ENCODE peak calls at places on chromosomes 7 and 10, in six cellular contexts. One of them, this sample, is unnamed.

GRCh38 chr7:20107582-20107981 is 109.6 kb downstream of the MACC1 start:
- DNase-seq in psoas muscle: no peak
- DNase-seq in IMR-90: no peak
- DNase-seq in NT2/D1: no peak
- DNase-seq in HCT116: no peak
- DNase-seq in HL-60: no peak
- DNase-seq in this sample: peak

GRCh38 chr7:95840953-95841950 is 68.9 kb downstream of the DYNC1I1 start:
- DNase-seq in NT2/D1: no peak
- DNase-seq in HL-60: peak
- DNase-seq in IMR-90: no peak
- DNase-seq in HCT116: peak
- DNase-seq in psoas muscle: no peak
- DNase-seq in this sample: no peak

GRCh38 chr10:7102084-7102483 is 308.8 kb downstream of the SFMBT2 start:
- DNase-seq in HCT116: no peak
- DNase-seq in HL-60: no peak
- DNase-seq in IMR-90: peak
- DNase-seq in NT2/D1: no peak
- DNase-seq in psoas muscle: no peak
- DNase-seq in this sample: no peak

GRCh38 chr10:110833234-110833940 is 38.3 kb upstream of the PDCD4 start:
- DNase-seq in HCT116: no peak
- DNase-seq in HL-60: no peak
- DNase-seq in psoas muscle: no peak
- DNase-seq in IMR-90: no peak
- DNase-seq in NT2/D1: no peak
- DNase-seq in this sample: no peak

GRCh38 chr10:114301951-114302710 is 63.1 kb downstream of the VWA2 start:
- DNase-seq in IMR-90: no peak
- DNase-seq in HL-60: no peak
- DNase-seq in NT2/D1: no peak
- DNase-seq in psoas muscle: peak
- DNase-seq in HCT116: no peak
- DNase-seq in this sample: no peak

GRCh38 chr7:143411976-143412708 is 3.5 kb upstream of the EPHA1 start:
- DNase-seq in HL-60: no peak
- DNase-seq in IMR-90: no peak
- DNase-seq in NT2/D1: no peak
- DNase-seq in HCT116: no peak
- DNase-seq in psoas muscle: no peak
- DNase-seq in this sample: no peak

GRCh38 chr7:6346581-6346980 is 74.2 kb upstream of the CYTH3 start:
- DNase-seq in NT2/D1: no peak
- DNase-seq in psoas muscle: no peak
- DNase-seq in HCT116: no peak
- DNase-seq in IMR-90: no peak
- DNase-seq in HL-60: no peak
- DNase-seq in this sample: no peak

GRCh38 chr10:29757551-29758297 is 123.0 kb upstream of the SVIL start:
- DNase-seq in IMR-90: peak
- DNase-seq in psoas muscle: no peak
- DNase-seq in HCT116: peak
- DNase-seq in NT2/D1: no peak
- DNase-seq in HL-60: no peak
- DNase-seq in this sample: no peak

GRCh38 chr7:92404170-92404614 is 43.1 kb upstream of the GATAD1 start:
- DNase-seq in IMR-90: no peak
- DNase-seq in psoas muscle: no peak
- DNase-seq in NT2/D1: no peak
- DNase-seq in HL-60: no peak
- DNase-seq in HCT116: no peak
- DNase-seq in this sample: no peak

GRCh38 chr7:139078399-139078798 is 31.1 kb downstream of the ZC3HAV1 start:
- DNase-seq in psoas muscle: no peak
- DNase-seq in HCT116: no peak
- DNase-seq in HL-60: no peak
- DNase-seq in IMR-90: peak
- DNase-seq in NT2/D1: no peak
- DNase-seq in this sample: peak

GRCh38 chr7:87154569-87154968 is 2.3 kb downstream of the DMTF1 start:
- DNase-seq in psoas muscle: no peak
- DNase-seq in NT2/D1: no peak
- DNase-seq in HL-60: no peak
- DNase-seq in HCT116: no peak
- DNase-seq in IMR-90: no peak
- DNase-seq in this sample: no peak
- H3K4me3 ChIP-seq in psoas muscle: peak
- H3K4me3 ChIP-seq in NT2/D1: peak
- H3K4me3 ChIP-seq in HL-60: peak
- H3K4me3 ChIP-seq in HCT116: no peak
- H3K4me3 ChIP-seq in IMR-90: peak
- H3K4me3 ChIP-seq in this sample: peak

GRCh38 chr7:23600251-23600650 is 3.1 kb downstream of the CCDC126 start:
- DNase-seq in NT2/D1: no peak
- DNase-seq in psoas muscle: no peak
- DNase-seq in HCT116: no peak
- DNase-seq in IMR-90: no peak
- DNase-seq in HL-60: no peak
- DNase-seq in this sample: peak
- H3K4me3 ChIP-seq in NT2/D1: no peak
- H3K4me3 ChIP-seq in psoas muscle: no peak
- H3K4me3 ChIP-seq in HCT116: no peak
- H3K4me3 ChIP-seq in IMR-90: no peak
- H3K4me3 ChIP-seq in HL-60: no peak
- H3K4me3 ChIP-seq in this sample: no peak

GRCh38 chr7:514242-514641 is 5.4 kb downstream of the PDGFA start:
- DNase-seq in IMR-90: no peak
- DNase-seq in NT2/D1: no peak
- DNase-seq in psoas muscle: no peak
- DNase-seq in HL-60: no peak
- DNase-seq in HCT116: no peak
- DNase-seq in this sample: no peak
- H3K4me3 ChIP-seq in IMR-90: no peak
- H3K4me3 ChIP-seq in NT2/D1: no peak
- H3K4me3 ChIP-seq in psoas muscle: peak
- H3K4me3 ChIP-seq in HL-60: no peak
- H3K4me3 ChIP-seq in HCT116: no peak
- H3K4me3 ChIP-seq in this sample: no peak

DNA sequence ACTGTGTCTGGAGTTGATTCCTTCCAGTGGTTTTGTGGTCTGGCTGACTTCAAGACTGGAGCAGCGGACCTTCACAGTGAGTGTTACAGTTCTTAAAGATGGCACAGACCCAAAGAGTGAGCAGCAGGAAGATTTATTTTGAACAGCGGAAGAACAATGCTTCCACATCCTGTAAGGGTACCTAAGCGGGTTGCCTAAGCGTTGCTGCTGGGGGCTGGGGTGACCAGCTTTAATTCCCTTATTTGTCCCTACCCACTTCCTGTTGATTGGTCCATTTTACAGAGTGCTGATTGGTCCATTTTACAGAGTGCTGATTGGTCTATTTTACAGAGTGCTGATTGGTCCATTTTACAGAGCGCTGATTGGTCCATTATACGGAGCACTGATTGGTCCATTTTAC is 13.2 kb downstream of the AKR1B15 start:
- DNase-seq in psoas muscle: no peak
- DNase-seq in HCT116: no peak
- DNase-seq in IMR-90: peak
- DNase-seq in NT2/D1: no peak
- DNase-seq in HL-60: no peak
- DNase-seq in this sample: peak
- H3K4me3 ChIP-seq in psoas muscle: no peak
- H3K4me3 ChIP-seq in HCT116: no peak
- H3K4me3 ChIP-seq in IMR-90: no peak
- H3K4me3 ChIP-seq in NT2/D1: no peak
- H3K4me3 ChIP-seq in HL-60: no peak
- H3K4me3 ChIP-seq in this sample: no peak

GRCh38 chr10:4775808-4776207 is 50.2 kb upstream of the AKR1E2 start:
- DNase-seq in IMR-90: peak
- DNase-seq in HL-60: no peak
- DNase-seq in NT2/D1: no peak
- DNase-seq in psoas muscle: no peak
- DNase-seq in HCT116: no peak
- DNase-seq in this sample: peak

GRCh38 chr10:4770766-4771553 is 55.0 kb upstream of the AKR1E2 start:
- DNase-seq in HCT116: peak
- DNase-seq in IMR-90: peak
- DNase-seq in psoas muscle: no peak
- DNase-seq in HL-60: no peak
- DNase-seq in NT2/D1: no peak
- DNase-seq in this sample: peak

GRCh38 chr10:4771554-4772201 is 54.3 kb upstream of the AKR1E2 start:
- DNase-seq in psoas muscle: no peak
- DNase-seq in HCT116: no peak
- DNase-seq in HL-60: no peak
- DNase-seq in IMR-90: peak
- DNase-seq in NT2/D1: no peak
- DNase-seq in this sample: peak

GRCh38 chr10:4776234-4776638 is 49.8 kb upstream of the AKR1E2 start:
- DNase-seq in NT2/D1: no peak
- DNase-seq in HL-60: no peak
- DNase-seq in IMR-90: no peak
- DNase-seq in HCT116: no peak
- DNase-seq in psoas muscle: no peak
- DNase-seq in this sample: no peak

DNA sequence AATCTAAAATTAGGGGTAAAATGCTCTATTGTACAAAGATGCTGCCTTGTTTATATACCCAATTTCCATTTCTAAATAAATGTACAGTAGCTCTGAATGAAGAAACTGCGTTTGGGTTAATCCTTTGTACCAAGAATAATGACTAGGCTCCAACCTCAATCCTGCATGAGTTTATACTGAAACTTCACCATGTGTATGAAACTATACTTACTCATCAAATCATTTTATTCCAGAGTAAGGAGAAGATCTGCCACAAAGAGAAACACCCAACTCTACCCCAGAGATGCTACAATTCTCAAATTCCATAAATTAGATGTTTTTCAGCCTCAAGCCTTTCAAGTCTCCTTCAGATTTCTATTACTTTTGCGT is 53.8 kb upstream of the AKR1E2 start:
- DNase-seq in IMR-90: no peak
- DNase-seq in HL-60: no peak
- DNase-seq in HCT116: no peak
- DNase-seq in psoas muscle: no peak
- DNase-seq in NT2/D1: no peak
- DNase-seq in this sample: no peak
- H3K4me3 ChIP-seq in IMR-90: no peak
- H3K4me3 ChIP-seq in HL-60: no peak
- H3K4me3 ChIP-seq in HCT116: no peak
- H3K4me3 ChIP-seq in psoas muscle: no peak
- H3K4me3 ChIP-seq in NT2/D1: no peak
- H3K4me3 ChIP-seq in this sample: no peak

DNA sequence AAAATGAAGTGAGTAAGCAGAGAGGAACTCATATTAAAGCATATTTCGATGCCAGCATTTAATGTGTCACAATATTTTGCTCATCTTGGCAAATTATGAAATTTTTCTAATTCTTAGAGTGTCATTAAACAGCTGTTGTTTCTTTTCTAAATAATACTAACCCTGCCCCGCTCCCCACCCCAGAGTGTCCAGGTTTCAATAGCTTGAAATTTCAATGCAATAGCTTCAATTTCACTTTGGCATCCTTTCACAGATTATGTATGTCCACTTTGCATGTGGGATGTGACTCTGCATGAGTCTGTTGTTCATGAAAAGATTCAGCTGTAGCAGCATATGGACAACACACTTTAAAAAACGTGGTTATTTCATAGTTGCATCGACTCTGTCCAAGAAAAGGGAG is 64.9 kb upstream of the CREB5 start:
- DNase-seq in psoas muscle: no peak
- DNase-seq in NT2/D1: no peak
- DNase-seq in HCT116: no peak
- DNase-seq in HL-60: no peak
- DNase-seq in IMR-90: peak
- DNase-seq in this sample: peak
- H3K4me3 ChIP-seq in psoas muscle: no peak
- H3K4me3 ChIP-seq in NT2/D1: no peak
- H3K4me3 ChIP-seq in HCT116: no peak
- H3K4me3 ChIP-seq in HL-60: no peak
- H3K4me3 ChIP-seq in IMR-90: no peak
- H3K4me3 ChIP-seq in this sample: no peak